ENCODE peak calls at places on chromosomes 11 and 22, in seven cellular contexts. W, N, U, H, G, X and D are unnamed samples.
A peak's percentile ranks its signal among the peaks of the same experiment; 100 is the strongest.

GRCh38 chr11:44338031-44338430 is 28.1 kb upstream of the ALX4 start:
- DNase-seq in W (no peak), N (no peak), U (no peak), H (no peak), G (no peak), X (no peak), D (no peak)

GRCh38 chr11:61587951-61588695 is 7.2 kb upstream of the SYT7 start:
- DNase-seq in W (no peak), N (no peak), U (no peak), H (no peak), G (no peak), X (peak; percentile 87), D (no peak)

GRCh38 chr11:10727259-10727851 is 23.7 kb upstream of the CTR9 start:
- DNase-seq in W (no peak), N (no peak), U (no peak), H (peak; percentile 77), G (no peak), X (no peak), D (no peak)

GRCh38 chr22:44439356-44440223 is 58.4 kb downstream of the RTL6 start:
- DNase-seq in W (no peak), N (no peak), U (no peak), H (no peak), G (no peak), X (peak; percentile 40), D (no peak)

GRCh38 chr11:134273317-134273712 is 2.9 kb upstream of the GLB1L3 start:
- DNase-seq in W (no peak), N (no peak), U (no peak), H (no peak), G (no peak), X (no peak), D (no peak)

GRCh38 chr11:19938051-19938856 is 222.0 kb downstream of the DBX1 start:
- DNase-seq in W (no peak), N (peak; percentile 38), U (no peak), H (peak; percentile 54), G (no peak), X (no peak), D (peak; percentile 7)

GRCh38 chr22:36417281-36417686 is 29.5 kb upstream of the MYH9 start:
- DNase-seq in W (no peak), N (peak; percentile 92), U (no peak), H (peak; percentile 73), G (no peak), X (no peak), D (no peak)

GRCh38 chr11:91796999-91797398 is 427.6 kb upstream of the FAT3 start:
- DNase-seq in W (no peak), N (no peak), U (no peak), H (no peak), G (no peak), X (no peak), D (no peak)

GRCh38 chr11:100459791-100460190 is 227.3 kb upstream of the ARHGAP42 start:
- DNase-seq in W (no peak), N (no peak), U (no peak), H (no peak), G (no peak), X (no peak), D (no peak)

GRCh38 chr11:69215216-69215615 is 59.5 kb downstream of the SMIM38 start:
- DNase-seq in W (no peak), N (no peak), U (no peak), H (no peak), G (no peak), X (no peak), D (no peak)

GRCh38 chr11:82790723-82791487 is 57.2 kb upstream of the FAM181B start:
- DNase-seq in W (no peak), N (peak; percentile 21), U (no peak), H (no peak), G (no peak), X (no peak), D (no peak)

GRCh38 chr11:63572026-63572688 is 9.0 kb upstream of the PLAAT2 start:
- DNase-seq in W (no peak), N (no peak), U (no peak), H (no peak), G (no peak), X (no peak), D (no peak)

GRCh38 chr11:17931595-17931994 is 81.3 kb downstream of the SERGEF start:
- DNase-seq in W (peak; percentile 14), N (no peak), U (no peak), H (peak; percentile 20), G (no peak), X (no peak), D (no peak)

GRCh38 chr11:118136341-118136740 is 16.3 kb downstream of the SCN4B start:
- DNase-seq in W (no peak), N (no peak), U (no peak), H (no peak), G (no peak), X (no peak), D (no peak)

GRCh38 chr11:2583605-2583958 is 116.2 kb downstream of the KCNQ1OT1 start:
- DNase-seq in W (no peak), N (no peak), U (no peak), H (no peak), G (no peak), X (peak; percentile 68), D (no peak)

GRCh38 chr11:120698918-120699317 is 187.4 kb downstream of the GRIK4 start:
- DNase-seq in W (no peak), N (no peak), U (no peak), H (no peak), G (no peak), X (no peak), D (no peak)

GRCh38 chr22:35604671-35605457 is 12.3 kb downstream of the MB start:
- DNase-seq in W (no peak), N (no peak), U (no peak), H (no peak), G (no peak), X (peak; percentile 15), D (no peak)

DNA sequence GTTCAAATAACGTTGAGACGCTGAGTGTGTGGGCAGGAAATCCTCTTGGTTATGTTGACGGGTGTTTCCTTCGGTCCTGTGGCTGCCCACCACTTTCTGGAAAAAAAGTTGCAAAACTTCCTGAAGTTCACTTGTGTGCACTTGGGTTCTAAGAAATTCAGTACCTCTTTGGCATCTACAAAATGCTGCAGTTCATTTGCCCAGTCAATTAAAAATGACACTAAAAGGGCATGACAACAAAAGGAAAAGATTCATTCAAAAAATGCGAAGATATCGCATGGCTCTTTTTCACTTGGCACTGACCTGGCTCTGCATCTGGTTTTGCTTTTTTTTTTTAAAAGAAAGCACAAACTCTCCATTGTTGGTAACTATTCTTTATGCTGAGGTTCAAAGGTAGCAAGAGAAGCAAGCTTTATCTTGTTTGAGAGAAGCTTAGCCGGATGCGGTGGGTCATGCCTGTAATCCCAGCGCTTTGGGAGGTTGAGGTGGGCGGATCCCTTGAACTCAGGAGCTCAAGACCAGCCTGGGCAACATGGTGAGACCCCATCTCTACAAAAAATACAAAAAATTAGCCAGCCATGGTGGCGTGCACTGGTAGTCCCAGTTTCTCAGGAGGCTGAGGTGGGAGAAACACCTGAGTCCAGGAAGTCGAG is 10.6 kb upstream of the XBP1 start:
- DNase-seq in W (no peak), N (peak; percentile 5), U (no peak), H (no peak), G (no peak), X (peak; percentile 23), D (no peak)
- H3K4me1 ChIP-seq in W (peaks cover 5% of the 10 kb centered on the region), N (peaks cover 50% of the 10 kb centered on the region), U (no peaks in the 10 kb centered on the region), H (peaks cover 2% of the 10 kb centered on the region), G (peaks cover 9% of the 10 kb centered on the region), X (peaks cover 18% of the 10 kb centered on the region), D (peaks cover 32% of the 10 kb centered on the region)

GRCh38 chr11:116930177-116930576 is 92.8 kb upstream of the APOA1 start:
- DNase-seq in W (no peak), N (peak; percentile 57), U (peak; percentile 4), H (peak; percentile 40), G (no peak), X (no peak), D (no peak)

GRCh38 chr11:116928102-116928777 is 90.8 kb upstream of the APOA1 start:
- DNase-seq in W (no peak), N (peak; percentile 57), U (no peak), H (no peak), G (no peak), X (no peak), D (no peak)

GRCh38 chr11:116927163-116927772 is 89.8 kb upstream of the APOA1 start:
- DNase-seq in W (no peak), N (no peak), U (no peak), H (no peak), G (no peak), X (no peak), D (no peak)

GRCh38 chr11:116929393-116930090 is 92.1 kb upstream of the APOA1 start:
- DNase-seq in W (no peak), N (no peak), U (no peak), H (peak; percentile 19), G (no peak), X (no peak), D (no peak)

DNA sequence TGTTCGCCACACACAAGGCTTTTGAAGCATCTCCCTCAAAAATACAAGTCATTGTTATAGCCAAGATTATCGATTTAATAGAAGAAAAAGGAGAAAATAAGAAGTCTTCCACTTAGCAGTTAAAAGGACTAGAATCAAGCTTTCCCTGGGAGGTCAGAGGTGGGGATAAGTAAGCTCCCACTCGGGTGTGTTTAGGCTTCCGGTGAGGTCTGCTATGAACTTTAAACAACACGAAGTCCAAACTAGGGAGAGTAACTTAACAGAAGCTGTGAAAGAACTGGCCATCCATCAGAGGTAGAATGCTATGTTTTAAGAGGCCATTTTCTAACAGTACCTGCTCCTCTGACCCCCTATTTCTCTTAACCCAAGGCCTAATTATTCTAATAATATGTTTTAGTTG is 91.4 kb upstream of the APOA1 start:
- DNase-seq in W (no peak), N (no peak), U (no peak), H (no peak), G (no peak), X (no peak), D (no peak)
- H3K4me1 ChIP-seq in W (peaks cover 44% of the 10 kb centered on the region), N (peaks cover 76% of the 10 kb centered on the region), U (no peaks in the 10 kb centered on the region), H (peaks cover 14% of the 10 kb centered on the region), G (peaks cover 35% of the 10 kb centered on the region), X (peaks cover 12% of the 10 kb centered on the region), D (peaks cover 35% of the 10 kb centered on the region)

DNA sequence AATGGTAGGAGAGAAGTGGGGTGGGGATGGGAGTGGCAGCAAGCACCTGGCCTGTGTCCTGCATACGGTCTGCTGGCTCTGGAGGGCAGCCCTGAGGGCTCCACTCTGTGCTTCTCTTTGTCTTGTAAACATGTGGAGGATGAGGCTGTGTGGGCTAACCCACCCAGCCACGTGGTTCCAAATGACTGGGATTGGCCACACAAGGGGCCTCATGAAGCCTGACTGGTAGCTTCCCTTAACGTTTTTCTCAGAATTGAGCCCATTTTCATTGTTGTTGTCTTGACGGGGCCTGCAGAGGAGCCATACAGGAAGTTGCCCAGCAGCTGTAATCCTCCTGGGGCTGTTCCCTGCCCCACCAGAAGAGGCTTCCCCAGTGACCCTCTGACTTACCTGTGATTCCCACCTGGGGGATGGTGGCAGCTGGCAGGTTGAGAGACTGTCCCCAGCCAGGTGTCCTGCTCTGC is 18.0 kb downstream of the DERL3 start:
- DNase-seq in W (no peak), N (no peak), U (no peak), H (no peak), G (no peak), X (peak; percentile 16), D (no peak)
- H3K4me1 ChIP-seq in W (peaks cover 30% of the 10 kb centered on the region), N (peaks cover 4% of the 10 kb centered on the region), U (no peaks in the 10 kb centered on the region), H (no peaks in the 10 kb centered on the region), G (peaks cover 27% of the 10 kb centered on the region), X (peaks cover 4% of the 10 kb centered on the region), D (peaks cover 8% of the 10 kb centered on the region)

DNA sequence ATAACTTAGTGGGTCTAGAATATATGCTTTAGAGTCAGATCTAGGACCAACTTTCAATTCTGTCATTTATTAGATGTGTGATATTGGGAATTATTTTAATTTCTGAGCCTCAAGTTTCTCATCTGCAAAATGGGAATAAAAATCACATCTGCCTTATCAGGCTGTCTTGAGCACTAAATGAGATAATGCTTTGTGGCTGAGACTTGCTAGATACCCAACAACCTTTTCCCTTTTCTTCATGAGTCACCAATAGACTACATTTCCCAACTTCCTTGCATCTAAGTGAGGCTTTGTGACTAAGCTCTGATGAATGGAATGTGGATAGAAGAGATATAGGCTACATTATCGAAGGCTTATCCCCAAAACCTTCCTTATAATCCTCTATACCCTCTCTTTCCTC is 220.7 kb upstream of the SESN3 start:
- DNase-seq in W (no peak), N (no peak), U (no peak), H (peak; percentile 73), G (no peak), X (no peak), D (no peak)
- H3K4me1 ChIP-seq in W (no peaks in the 10 kb centered on the region), N (no peaks in the 10 kb centered on the region), U (no peaks in the 10 kb centered on the region), H (peaks cover 5% of the 10 kb centered on the region), G (peaks cover 29% of the 10 kb centered on the region), X (no peaks in the 10 kb centered on the region), D (peaks cover 18% of the 10 kb centered on the region)